ENCODE peak calls at places on chromosomes 12 and 14, in five cellular contexts. T is suprapubic skin, F is Peyer's patch, Q is gastrocnemius medialis, B is kidney. Y is an unnamed sample.

GRCh38 chr12:52152905-52153317 is 38.9 kb downstream of the KRT80 start:
- DNase-seq in T (no peak), F (no peak), Q (no peak), B (peak; percentile 53), Y (no peak)

GRCh38 chr14:79542121-79542520 is 669.2 kb downstream of the DIO2 start:
- DNase-seq in T (no peak), F (no peak), Q (no peak), B (no peak), Y (no peak)

GRCh38 chr12:9796346-9796745 is 30.9 kb upstream of the KLRF1 start:
- DNase-seq in T (no peak), F (no peak), Q (no peak), B (no peak), Y (no peak)

GRCh38 chr12:12954878-12955625 is 3.1 kb upstream of the GPRC5D start:
- DNase-seq in T (no peak), F (no peak), Q (no peak), B (no peak), Y (no peak)

GRCh38 chr14:34187061-34187460 is 236.2 kb upstream of the EGLN3 start:
- DNase-seq in T (no peak), F (no peak), Q (no peak), B (no peak), Y (no peak)

GRCh38 chr12:80754259-80754658 is 37.5 kb downstream of the MYF5 start:
- DNase-seq in T (no peak), F (no peak), Q (no peak), B (no peak), Y (no peak)

GRCh38 chr12:75756112-75756511 is 244.7 kb upstream of the KRR1 start:
- DNase-seq in T (no peak), F (no peak), Q (no peak), B (no peak), Y (no peak)

GRCh38 chr14:54600685-54601084 is 33.8 kb downstream of the SAMD4A start:
- DNase-seq in T (no peak), F (no peak), Q (no peak), B (no peak), Y (no peak)

GRCh38 chr12:68007023-68007422 is 17.8 kb downstream of the IFNG-AS1 start:
- DNase-seq in T (no peak), F (no peak), Q (no peak), B (no peak), Y (no peak)

GRCh38 chr12:109732321-109733305 is 19.0 kb downstream of the FAM222A start:
- DNase-seq in T (no peak), F (peak; percentile 15), Q (peak; percentile 1), B (peak; percentile 31), Y (no peak)

GRCh38 chr12:51977320-51977753 is 25.8 kb downstream of the ACVR1B start:
- DNase-seq in T (peak; percentile 21), F (no peak), Q (no peak), B (no peak), Y (no peak)

GRCh38 chr12:110501378-110501721 is 561 bp downstream of the VPS29 start:
- DNase-seq in T (no peak), F (no peak), Q (peak; percentile 67), B (no peak), Y (peak; percentile 37)

GRCh38 chr12:2860170-2860569 is 3.3 kb upstream of the TEX52 start:
- DNase-seq in T (no peak), F (no peak), Q (no peak), B (no peak), Y (no peak)

GRCh38 chr14:73242274-73242960 is 5.1 kb downstream of the PAPLN start:
- DNase-seq in T (no peak), F (peak; percentile 41), Q (no peak), B (no peak), Y (peak; percentile 11)

GRCh38 chr14:81331229-81332026 is 68.7 kb downstream of the STON2 start:
- DNase-seq in T (no peak), F (no peak), Q (no peak), B (no peak), Y (no peak)

GRCh38 chr14:32286602-32287001 is 42.5 kb upstream of the AKAP6 start:
- DNase-seq in T (no peak), F (no peak), Q (no peak), B (no peak), Y (no peak)

GRCh38 chr12:81998761-81999378 is 239.7 kb upstream of the PPFIA2 start:
- DNase-seq in T (no peak), F (no peak), Q (no peak), B (no peak), Y (no peak)

GRCh38 chr14:70021548-70021947 is 142.3 kb downstream of the SMOC1 start:
- DNase-seq in T (no peak), F (no peak), Q (no peak), B (no peak), Y (no peak)

GRCh38 chr14:71322660-71323250 is 415.5 kb downstream of the PCNX1 start:
- DNase-seq in T (no peak), F (no peak), Q (no peak), B (no peak), Y (no peak)

GRCh38 chr14:24280797-24281460 is 9.5 kb upstream of the RABGGTA start:
- DNase-seq in T (no peak), F (no peak), Q (no peak), B (no peak), Y (no peak)
- TF ChIP-seq CTCF in T (no peak), F (no peak), Q (no peak), B (no peak), Y (no peak)

GRCh38 chr14:66238969-66239368 is 247.2 kb upstream of the CCDC196 start:
- DNase-seq in T (no peak), F (no peak), Q (no peak), B (no peak), Y (no peak)

GRCh38 chr14:66233571-66233970 is 252.6 kb upstream of the CCDC196 start:
- DNase-seq in T (no peak), F (no peak), Q (no peak), B (no peak), Y (no peak)

GRCh38 chr14:66234411-66234810 is 251.8 kb upstream of the CCDC196 start:
- DNase-seq in T (no peak), F (no peak), Q (no peak), B (no peak), Y (no peak)

GRCh38 chr14:66240112-66240511 is 246.1 kb upstream of the CCDC196 start:
- DNase-seq in T (no peak), F (no peak), Q (no peak), B (no peak), Y (no peak)

DNA sequence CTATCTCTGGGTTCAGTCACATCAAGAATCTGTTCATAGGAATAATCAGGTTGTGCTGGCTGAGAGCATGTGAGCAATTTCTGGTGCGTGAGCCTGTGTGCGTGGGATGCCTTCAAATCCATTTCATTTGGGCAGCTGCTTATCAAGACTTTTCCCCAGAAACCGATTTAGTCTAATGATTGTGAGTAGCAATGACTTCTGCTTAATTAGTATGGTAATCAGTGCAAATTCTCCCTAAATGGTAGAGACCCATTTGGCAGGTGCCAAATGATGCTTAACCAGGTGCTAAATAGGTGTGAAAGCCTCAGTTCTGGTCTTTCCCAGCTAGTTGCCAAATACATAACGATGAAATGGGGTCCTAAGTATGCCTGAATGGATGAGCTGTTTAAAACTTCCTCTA is 248.5 kb upstream of the CCDC196 start:
- DNase-seq in T (no peak), F (no peak), Q (no peak), B (no peak), Y (no peak)
- H3K36me3 ChIP-seq in T (no peaks in the 10 kb centered on the region), F (no peaks in the 10 kb centered on the region), Q (no peaks in the 10 kb centered on the region), B (no peaks in the 10 kb centered on the region), Y (no peaks in the 10 kb centered on the region)

DNA sequence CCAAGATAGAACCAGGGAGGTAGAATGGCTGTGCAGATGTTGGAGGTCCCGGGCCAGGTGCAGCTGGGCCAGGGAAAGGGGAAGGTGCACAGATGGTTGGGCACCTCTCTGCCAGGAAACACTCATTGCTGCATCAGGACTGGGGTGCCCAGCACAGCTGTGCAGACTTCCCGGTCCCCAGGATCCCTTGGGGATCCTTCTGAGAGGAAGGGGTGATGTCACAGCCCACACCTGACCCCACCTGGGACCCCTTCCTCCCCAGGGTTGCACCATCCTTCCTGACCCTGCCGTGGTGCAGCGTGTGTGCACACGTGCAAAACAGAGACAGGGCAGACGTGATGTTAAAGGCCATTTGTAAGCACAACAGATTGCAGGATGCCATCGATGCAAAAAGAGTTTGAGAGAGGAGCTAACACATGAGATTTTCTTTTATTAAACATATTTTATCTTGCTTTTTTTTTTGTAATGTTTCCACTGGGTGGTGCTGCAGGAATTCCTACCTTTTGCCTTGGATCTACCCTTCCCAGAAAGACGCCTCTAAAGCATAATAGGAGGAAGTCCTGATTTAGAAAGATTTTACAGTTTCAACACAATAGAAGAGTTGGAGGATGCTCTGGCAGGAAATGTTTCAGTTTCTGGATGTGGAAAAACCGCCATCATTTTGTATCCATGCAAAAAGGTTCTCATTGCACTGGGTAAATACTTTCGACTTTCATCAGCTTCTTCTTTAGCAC is 14.8 kb downstream of the ELK3 start:
- DNase-seq in T (no peak), F (no peak), Q (no peak), B (no peak), Y (no peak)
- H3K4me3 ChIP-seq in T (no peak overlapping the region), F (no peak overlapping the region), Q (no peak overlapping the region), B (no peak overlapping the region), Y (no peak overlapping the region)

GRCh38 chr14:106442857-106443256 is 916.5 kb downstream of the TMEM121 start:
- DNase-seq in T (no peak), F (no peak), Q (no peak), B (no peak), Y (no peak)
- TF ChIP-seq CTCF in T (no peak), F (no peak), Q (no peak), B (no peak), Y (peak; percentile 29)

GRCh38 chr12:124379938-124380754 is 85.3 kb downstream of the RFLNA start:
- DNase-seq in T (no peak), F (peak; percentile 59), Q (no peak), B (peak; percentile 85), Y (no peak)
- H3K36me3 ChIP-seq in T (peaks cover 69% of the 10 kb centered on the region), F (no peaks in the 10 kb centered on the region), Q (no peaks in the 10 kb centered on the region), B (peaks cover 18% of the 10 kb centered on the region), Y (peaks cover 98% of the 10 kb centered on the region)

GRCh38 chr12:101697930-101698781 is 716 bp downstream of the CHPT1 start:
- DNase-seq in T (peak; percentile 85), F (peak; percentile 82), Q (peak; percentile 76), B (peak; percentile 84), Y (no peak)

GRCh38 chr12:101697197-101697929 is at the start of gene CHPT1:
- DNase-seq in T (peak; percentile 86), F (peak; percentile 90), Q (peak; percentile 90), B (peak; percentile 88), Y (peak; percentile 70)

GRCh38 chr12:101696477-101697196 is 803 bp upstream of the CHPT1 start:
- DNase-seq in T (peak; percentile 85), F (peak; percentile 72), Q (peak; percentile 93), B (no peak), Y (no peak)

GRCh38 chr12:101700299-101700820 is 2.9 kb downstream of the CHPT1 start:
- DNase-seq in T (no peak), F (no peak), Q (no peak), B (no peak), Y (no peak)

GRCh38 chr12:101698782-101699347 is 1.4 kb downstream of the CHPT1 start:
- DNase-seq in T (no peak), F (peak; percentile 48), Q (peak; percentile 22), B (no peak), Y (no peak)
- H3K4me3 ChIP-seq in T (peak overlapping the region; percentile 97), F (peak overlapping the region; percentile 87), Q (peak overlapping the region; percentile 94), B (peak overlapping the region; percentile 83), Y (peak overlapping the region; percentile 87)

DNA sequence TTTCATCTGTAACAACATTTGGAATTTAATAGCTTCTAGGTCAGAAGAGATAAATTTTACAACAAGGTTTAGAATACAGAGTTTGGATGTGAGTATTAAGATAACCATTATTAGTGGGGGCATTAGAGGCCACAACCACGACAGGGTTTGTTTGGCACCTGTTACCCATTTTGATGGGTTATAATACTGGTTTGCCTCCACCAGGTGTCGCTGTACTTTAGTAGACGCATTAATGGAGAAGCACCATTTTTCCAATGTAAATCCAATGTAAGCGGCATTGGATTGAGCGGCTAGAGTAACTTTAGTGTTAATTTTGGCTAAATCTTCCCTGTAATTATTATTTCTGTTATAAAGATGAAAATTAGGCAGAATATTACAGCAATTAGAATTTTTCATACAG is 136.2 kb downstream of the SLCO1B3 start:
- DNase-seq in T (no peak), F (no peak), Q (no peak), B (no peak), Y (no peak)
- TF ChIP-seq CTCF in T (no peak), F (peak; percentile 36), Q (no peak), B (no peak), Y (peak; percentile 48)

Y was measured in RWPE2.